ENCODE peak calls at places on chromosomes 3 and 15, in five cellular contexts. N is HEK293T, E is HepG2, U is GM12878, P is H1. G is an unnamed sample.

GRCh38 chr15:90191795-90192494 is 9.2 kb upstream of the SEMA4B start:
- DNase-seq in N (no peak), E (peak), U (peak), P (no peak), G (no peak)

GRCh38 chr3:45112939-45113338 is 33.2 kb downstream of the CDCP1 start:
- DNase-seq in N (no peak), E (no peak), U (no peak), P (no peak), G (no peak)

GRCh38 chr3:71421820-71422566 is 161.5 kb downstream of the FOXP1 start:
- DNase-seq in N (no peak), E (no peak), U (peak), P (no peak), G (no peak)

GRCh38 chr3:197858133-197858532 is 67.1 kb downstream of the LRCH3 start:
- DNase-seq in N (no peak), E (no peak), U (no peak), P (no peak), G (no peak)

GRCh38 chr3:102163039-102163817 is 271.6 kb upstream of the ZPLD1 start:
- DNase-seq in N (peak), E (no peak), U (no peak), P (no peak), G (no peak)

GRCh38 chr3:63908081-63908736 is 4.0 kb downstream of the SCAANT1 start:
- DNase-seq in N (peak), E (peak), U (no peak), P (no peak), G (no peak)

GRCh38 chr3:14647976-14648955 is 3.3 kb upstream of the CCDC174 start:
- DNase-seq in N (no peak), E (no peak), U (no peak), P (no peak), G (no peak)

GRCh38 chr15:59553879-59554735 is 57.5 kb upstream of the GCNT3 start:
- DNase-seq in N (no peak), E (peak), U (no peak), P (no peak), G (no peak)

GRCh38 chr3:56800373-56801150 is 1.2 kb downstream of the ARHGEF3 start:
- DNase-seq in N (no peak), E (no peak), U (no peak), P (no peak), G (no peak)

GRCh38 chr3:116579843-116580242 is 129.7 kb upstream of the TUSC7 start:
- DNase-seq in N (peak), E (peak), U (no peak), P (peak), G (peak)

GRCh38 chr15:63461230-63461629 is 43.2 kb upstream of the USP3 start:
- DNase-seq in N (no peak), E (peak), U (no peak), P (peak), G (no peak)

DNA sequence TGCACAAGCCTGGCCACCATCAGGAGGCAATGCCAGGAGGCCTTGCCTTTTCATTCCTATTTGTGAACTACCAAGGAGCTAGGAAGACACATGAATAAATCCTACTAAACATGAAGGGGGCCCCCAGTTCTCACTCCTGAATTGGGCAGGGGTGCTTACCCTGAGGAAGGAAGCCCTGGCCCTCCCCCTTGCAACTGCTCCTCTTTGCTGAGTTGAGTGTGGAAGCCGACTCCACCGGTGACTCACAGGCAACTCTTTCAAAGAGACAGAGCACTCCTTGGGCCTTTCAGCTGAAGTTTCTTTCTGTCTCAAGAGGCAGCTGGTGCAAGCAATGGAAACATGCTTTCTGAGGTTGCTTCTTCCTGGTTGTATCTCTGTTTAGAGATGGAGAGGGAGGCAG is 1.7 kb downstream of the GABRG3 start:
- DNase-seq in N (no peak), E (no peak), U (no peak), P (no peak), G (no peak)
- TF ChIP-seq SUZ12 in N (no peak), E (no peak), U (no peak), P (no peak), G (no peak)

GRCh38 chr3:82229397-82229796 is 468.0 kb upstream of the GBE1 start:
- DNase-seq in N (no peak), E (no peak), U (peak), P (no peak), G (no peak)
- TF ChIP-seq SUZ12 in N (no peak), E (no peak), U (no peak), P (no peak), G (no peak)

GRCh38 chr3:194370753-194371152 is 1.2 kb upstream of the LRRC15 start:
- DNase-seq in N (no peak), E (no peak), U (no peak), P (no peak), G (no peak)

GRCh38 chr3:194368918-194369317 is 625 bp downstream of the LRRC15 start:
- DNase-seq in N (no peak), E (no peak), U (no peak), P (no peak), G (no peak)

GRCh38 chr3:194373028-194373427 is 3.5 kb upstream of the LRRC15 start:
- DNase-seq in N (no peak), E (no peak), U (no peak), P (no peak), G (no peak)

GRCh38 chr3:194367992-194368841 is 1.3 kb downstream of the LRRC15 start:
- DNase-seq in N (no peak), E (no peak), U (no peak), P (no peak), G (no peak)

GRCh38 chr3:194369522-194370279 is at the start of gene LRRC15:
- DNase-seq in N (no peak), E (peak), U (no peak), P (no peak), G (peak)
- TF ChIP-seq SUZ12 in N (no peak), E (no peak), U (no peak), P (no peak), G (no peak)

GRCh38 chr3:170421147-170421641 is 2.5 kb downstream of the CLDN11 start:
- DNase-seq in N (no peak), E (peak), U (no peak), P (no peak), G (no peak)
- TF ChIP-seq SUZ12 in N (no peak), E (no peak), U (no peak), P (no peak), G (no peak)

GRCh38 chr15:57183614-57184344 is 192.5 kb upstream of the CGNL1 start:
- DNase-seq in N (no peak), E (peak), U (no peak), P (no peak), G (no peak)
- TF ChIP-seq SUZ12 in N (no peak), E (no peak), U (no peak), P (no peak), G (no peak)

GRCh38 chr3:157081681-157082210 is 78.2 kb downstream of the CCNL1 start:
- DNase-seq in N (peak), E (peak), U (no peak), P (peak), G (peak)

GRCh38 chr3:157083824-157084223 is 76.1 kb downstream of the CCNL1 start:
- DNase-seq in N (no peak), E (no peak), U (no peak), P (no peak), G (no peak)

GRCh38 chr3:157086053-157086761 is 73.7 kb downstream of the CCNL1 start:
- DNase-seq in N (no peak), E (no peak), U (no peak), P (no peak), G (no peak)

GRCh38 chr3:157079677-157080369 is 80.1 kb downstream of the CCNL1 start:
- DNase-seq in N (no peak), E (no peak), U (no peak), P (peak), G (no peak)

GRCh38 chr3:157082305-157082981 is 77.5 kb downstream of the CCNL1 start:
- DNase-seq in N (no peak), E (no peak), U (no peak), P (no peak), G (no peak)
- TF ChIP-seq SUZ12 in N (no peak), E (no peak), U (no peak), P (no peak), G (no peak)

DNA sequence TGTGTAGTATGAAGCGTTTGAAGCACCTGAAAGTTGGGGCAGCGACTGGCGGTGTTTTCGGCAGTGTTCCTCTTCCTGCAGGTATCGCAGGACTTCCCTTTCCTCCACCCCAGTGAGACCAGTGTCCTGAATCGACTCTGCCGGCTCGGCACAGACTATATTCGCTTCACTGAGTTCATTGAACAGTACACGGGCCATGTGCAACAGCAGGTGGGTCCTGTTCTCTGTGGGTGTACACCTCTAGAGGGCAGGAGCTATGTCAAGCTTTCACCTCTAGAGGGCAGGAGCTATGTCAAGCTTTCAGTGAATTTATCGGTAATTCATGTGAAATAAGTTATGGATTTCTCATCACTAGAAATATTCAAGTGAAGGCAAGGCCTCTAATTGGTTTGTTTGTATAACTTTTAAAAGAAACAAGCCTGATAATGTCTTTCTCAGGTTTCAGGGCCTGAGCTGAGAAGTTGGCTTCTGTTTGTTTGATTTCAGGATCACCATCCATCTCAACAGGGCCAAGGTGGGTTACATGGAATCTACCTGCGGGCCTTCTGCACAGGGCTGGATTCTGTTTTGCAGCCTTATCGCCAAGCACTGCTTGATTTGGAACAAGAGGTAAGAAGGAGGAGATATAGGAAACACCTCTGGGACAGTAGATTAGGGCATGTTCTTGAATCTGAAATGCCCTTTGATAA is 5.3 kb downstream of the TUBGCP4 start:
- DNase-seq in N (peak), E (peak), U (peak), P (peak), G (no peak)
- TF ChIP-seq SUZ12 in N (no peak), E (no peak), U (no peak), P (no peak), G (no peak)

GRCh38 chr3:27535809-27536392 is 51.7 kb upstream of the SLC4A7 start:
- DNase-seq in N (no peak), E (no peak), U (no peak), P (no peak), G (no peak)
- TF ChIP-seq SUZ12 in N (no peak), E (no peak), U (no peak), P (no peak), G (no peak)